ENCODE peak calls at places on chromosomes 16 and 17, in four cellular contexts. A is activated T-helper 1 cell treated with anti-CD3 and anti-CD28 coated beads, Interleukin-2, amount 50 U/mL, for 16 hours; E is right atrium auricular region; W is fibroblast of the conjunctiva. F is an unnamed sample.

GRCh38 chr17:67377727-67378443 is 804 bp downstream of the PITPNC1 start:
- DNase-seq in A (peak; percentile 48), E (no peak), W (no peak), F (no peak)

GRCh38 chr16:30923554-30924085 is at the start of gene FBXL19:
- DNase-seq in A (no peak), E (no peak), W (no peak), F (no peak)

GRCh38 chr17:7835818-7836595 is 2.0 kb downstream of the KDM6B start:
- DNase-seq in A (no peak), E (no peak), W (no peak), F (peak; percentile 44)

GRCh38 chr17:12959441-12959840 is 58.4 kb downstream of the ELAC2 start:
- DNase-seq in A (no peak), E (no peak), W (peak; percentile 22), F (no peak)

GRCh38 chr16:3074860-3075545 is 9.6 kb downstream of the IL32 start:
- DNase-seq in A (peak; percentile 70), E (no peak), W (no peak), F (no peak)

GRCh38 chr16:89257281-89257731 is 39.8 kb downstream of the ZNF778 start:
- DNase-seq in A (no peak), E (no peak), W (no peak), F (no peak)

GRCh38 chr17:76252040-76252954 is 12.0 kb upstream of the RNF157 start:
- DNase-seq in A (no peak), E (peak; percentile 87), W (no peak), F (no peak)

GRCh38 chr17:45739786-45740185 is 44.3 kb upstream of the CRHR1 start:
- DNase-seq in A (no peak), E (no peak), W (no peak), F (no peak)

GRCh38 chr17:81184596-81184995 is 18.6 kb upstream of the AATK start:
- DNase-seq in A (no peak), E (no peak), W (no peak), F (no peak)

GRCh38 chr16:86306046-86306644 is 204.2 kb upstream of the FOXF1 start:
- DNase-seq in A (no peak), E (no peak), W (peak; percentile 9), F (no peak)

GRCh38 chr16:7086842-7087616 is 245.6 kb upstream of the RBFOX1 start:
- DNase-seq in A (no peak), E (no peak), W (no peak), F (peak; percentile 3)

GRCh38 chr17:36703860-36704266 is 102.5 kb downstream of the MRM1 start:
- DNase-seq in A (peak; percentile 18), E (no peak), W (no peak), F (no peak)

GRCh38 chr17:57114085-57114673 is 29.1 kb downstream of the AKAP1 start:
- DNase-seq in A (peak; percentile 33), E (no peak), W (no peak), F (no peak)

GRCh38 chr16:84842516-84843148 is 22.8 kb downstream of the CRISPLD2 start:
- DNase-seq in A (no peak), E (no peak), W (no peak), F (no peak)

GRCh38 chr17:57667461-57667923 is 77.6 kb downstream of the CCDC182 start:
- DNase-seq in A (no peak), E (peak; percentile 53), W (no peak), F (no peak)

GRCh38 chr17:56026894-56027293 is 126.4 kb upstream of the ANKFN1 start:
- DNase-seq in A (no peak), E (no peak), W (no peak), F (no peak)